ENCODE peak calls at places on chromosomes 16 and 17, in nine cellular contexts. W, C, S, A, D, Z, O, R and N are unnamed samples.
A peak's percentile ranks its signal among the peaks of the same experiment; 100 is the strongest.

GRCh38 chr17:39928868-39929651 is 1.5 kb downstream of the LRRC3C start:
- DNase-seq in W (no peak), C (no peak), S (no peak), A (peak; percentile 86), D (no peak), Z (peak; percentile 92), O (peak; percentile 84), R (no peak), N (peak; percentile 66)

GRCh38 chr17:18033442-18034099 is 5.4 kb downstream of the ATPAF2 start:
- DNase-seq in W (peak; percentile 28), C (peak; percentile 80), S (no peak), A (peak; percentile 88), D (peak; percentile 25), Z (peak; percentile 82), O (peak; percentile 85), R (peak; percentile 40), N (peak; percentile 69)

GRCh38 chr16:19885456-19886060 is 910 bp upstream of the GPRC5B start:
- DNase-seq in W (no peak), C (no peak), S (no peak), A (no peak), D (no peak), Z (no peak), O (no peak), R (peak; percentile 66), N (no peak)

GRCh38 chr17:28950017-28950751 is 1.1 kb downstream of the PHF12 start:
- DNase-seq in W (peak; percentile 62), C (peak; percentile 59), S (peak; percentile 66), A (no peak), D (peak; percentile 46), Z (peak; percentile 31), O (no peak), R (peak; percentile 74), N (no peak)

GRCh38 chr16:52586159-52586558 is 39.2 kb upstream of the TOX3 start:
- DNase-seq in W (no peak), C (no peak), S (no peak), A (no peak), D (no peak), Z (no peak), O (no peak), R (no peak), N (no peak)

GRCh38 chr16:71792176-71792575 is 16.5 kb downstream of the AP1G1 start:
- DNase-seq in W (no peak), C (no peak), S (no peak), A (no peak), D (no peak), Z (no peak), O (no peak), R (no peak), N (no peak)

GRCh38 chr16:27264151-27264550 is 4.4 kb downstream of the NSMCE1 start:
- DNase-seq in W (no peak), C (no peak), S (no peak), A (peak; percentile 95), D (no peak), Z (peak; percentile 70), O (no peak), R (no peak), N (no peak)

GRCh38 chr17:73613947-73614655 is 30.1 kb downstream of the SDK2 start:
- DNase-seq in W (no peak), C (peak; percentile 89), S (no peak), A (peak; percentile 85), D (peak; percentile 35), Z (no peak), O (no peak), R (no peak), N (no peak)

GRCh38 chr17:57980522-57980921 is 7.5 kb downstream of the VEZF1 start:
- DNase-seq in W (no peak), C (no peak), S (no peak), A (no peak), D (no peak), Z (no peak), O (no peak), R (no peak), N (no peak)

GRCh38 chr17:15109608-15110007 is 155.5 kb downstream of the PMP22 start:
- DNase-seq in W (no peak), C (no peak), S (peak; percentile 19), A (no peak), D (no peak), Z (no peak), O (no peak), R (no peak), N (no peak)

GRCh38 chr16:79687249-79687768 is 86.8 kb upstream of the MAF start:
- DNase-seq in W (no peak), C (no peak), S (no peak), A (no peak), D (no peak), Z (no peak), O (no peak), R (no peak), N (no peak)

GRCh38 chr17:77526728-77527355 is 386.1 kb downstream of the SEC14L1 start:
- DNase-seq in W (no peak), C (no peak), S (no peak), A (no peak), D (no peak), Z (no peak), O (no peak), R (no peak), N (no peak)

GRCh38 chr17:27603870-27604794 is 26.9 kb upstream of the LGALS9 start:
- DNase-seq in W (no peak), C (no peak), S (no peak), A (no peak), D (no peak), Z (no peak), O (no peak), R (no peak), N (no peak)

GRCh38 chr17:27601975-27602302 is 29.0 kb upstream of the LGALS9 start:
- DNase-seq in W (no peak), C (no peak), S (no peak), A (no peak), D (no peak), Z (no peak), O (no peak), R (no peak), N (no peak)

GRCh38 chr17:27602721-27603445 is 28.1 kb upstream of the LGALS9 start:
- DNase-seq in W (peak; percentile 74), C (peak; percentile 87), S (peak; percentile 92), A (peak; percentile 74), D (peak; percentile 86), Z (peak; percentile 58), O (peak; percentile 65), R (peak; percentile 79), N (peak; percentile 19)

GRCh38 chr17:27605409-27605808 is 25.6 kb upstream of the LGALS9 start:
- DNase-seq in W (no peak), C (no peak), S (no peak), A (no peak), D (no peak), Z (no peak), O (no peak), R (no peak), N (no peak)

DNA sequence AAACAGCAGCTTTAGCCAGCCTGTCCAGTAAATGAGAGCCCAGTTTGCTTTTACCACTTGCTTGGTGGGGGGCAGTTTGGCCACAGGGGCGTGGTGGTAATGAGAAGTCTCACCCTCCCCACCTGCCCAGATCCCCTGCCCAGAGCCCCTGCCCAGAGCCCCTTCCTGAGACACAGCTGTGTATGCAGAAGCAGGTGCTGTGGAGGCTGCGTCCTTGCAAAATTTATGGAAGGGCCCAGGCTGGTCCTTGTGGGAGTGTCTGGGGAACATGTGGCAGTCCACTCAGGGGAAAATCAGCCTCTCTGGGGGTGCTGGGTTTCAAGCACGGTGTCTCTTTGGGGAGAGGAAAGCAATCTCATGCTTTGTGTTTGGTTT is 27.6 kb upstream of the LGALS9 start:
- DNase-seq in W (no peak), C (no peak), S (no peak), A (no peak), D (no peak), Z (no peak), O (no peak), R (no peak), N (no peak)
- TF ChIP-seq CTCF in W (peak; percentile 5), C (no peak), S (no peak), A (no peak), D (no peak), Z (peak; percentile 43), O (no peak), R (no peak), N (no peak)

GRCh38 chr16:3781421-3781820 is 64.1 kb upstream of the TRAP1 start:
- DNase-seq in W (no peak), C (no peak), S (no peak), A (peak; percentile 34), D (no peak), Z (no peak), O (no peak), R (no peak), N (no peak)
- TF ChIP-seq CTCF in W (no peak), C (no peak), S (no peak), A (no peak), D (no peak), Z (no peak), O (no peak), R (no peak), N (no peak)

DNA sequence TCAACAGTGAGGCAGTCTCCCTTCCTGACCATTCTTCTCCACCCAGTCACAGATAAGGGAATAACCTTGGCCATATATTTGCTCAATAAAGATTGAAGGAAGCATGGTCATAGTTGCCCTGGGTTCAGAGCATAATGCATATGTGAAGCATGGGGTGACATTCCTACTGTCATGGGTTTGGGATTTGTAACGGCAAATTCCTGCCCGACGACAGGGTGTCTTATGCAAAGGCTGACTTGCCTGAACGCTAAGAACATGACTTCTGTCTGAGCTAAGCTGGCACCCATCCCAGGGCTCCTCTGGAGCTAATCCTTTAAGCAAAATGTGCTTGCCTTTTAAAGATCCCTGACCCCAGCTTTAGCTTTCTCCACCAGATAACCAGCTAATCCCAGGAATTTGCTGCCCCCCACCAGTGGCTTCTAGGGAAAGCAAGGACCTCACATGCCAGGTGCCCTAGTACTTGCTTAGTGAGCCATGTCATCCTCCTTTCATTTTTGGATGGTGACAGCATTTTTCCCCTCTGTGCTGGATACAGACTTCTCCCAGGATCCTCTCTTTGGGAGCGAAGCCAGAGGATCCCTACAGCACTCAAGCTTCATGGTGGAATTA is 11.7 kb downstream of the SLC7A6OS start:
- DNase-seq in W (no peak), C (no peak), S (no peak), A (peak; percentile 96), D (no peak), Z (peak; percentile 80), O (no peak), R (peak; percentile 32), N (peak; percentile 46)
- TF ChIP-seq CTCF in W (no peak), C (no peak), S (no peak), A (no peak), D (no peak), Z (no peak), O (no peak), R (no peak), N (no peak)

DNA sequence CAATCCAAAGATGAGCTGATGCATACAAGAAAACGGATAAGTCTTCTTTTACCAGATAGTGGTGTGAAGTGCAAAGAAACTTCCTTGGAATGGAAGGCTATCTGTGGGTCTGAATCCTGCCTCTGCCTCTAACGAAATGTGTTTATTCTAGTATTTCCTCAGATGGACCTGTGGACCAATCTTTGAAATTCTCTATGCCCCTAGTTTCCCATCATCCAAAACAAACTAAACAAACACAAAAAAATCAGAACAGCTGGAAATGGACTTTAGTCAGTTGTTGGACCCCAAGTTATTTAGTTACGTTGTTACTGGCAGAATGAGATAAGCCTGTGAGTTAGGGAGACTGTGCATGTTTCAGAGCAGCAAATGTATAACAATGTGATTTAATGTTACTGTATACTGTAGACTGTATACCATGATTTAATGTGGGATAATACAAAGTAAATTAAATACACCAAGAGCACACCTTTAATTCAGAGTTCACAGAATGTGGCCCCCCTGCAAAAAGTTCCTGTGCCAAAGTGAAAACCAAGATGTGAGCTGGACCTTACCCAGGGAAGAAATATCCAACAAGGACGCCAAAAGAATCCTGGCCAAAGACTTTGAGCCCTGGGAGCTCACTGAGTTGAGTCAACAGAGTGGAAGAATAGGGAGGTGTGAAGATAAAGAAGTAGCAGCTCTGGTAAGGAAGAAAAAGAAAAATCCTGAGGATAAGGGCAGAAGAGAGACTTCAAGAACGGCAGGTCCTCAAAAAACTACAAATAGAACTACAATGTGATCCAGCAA is 255.2 kb downstream of the CNTNAP4 start:
- DNase-seq in W (no peak), C (no peak), S (no peak), A (no peak), D (no peak), Z (no peak), O (no peak), R (no peak), N (no peak)
- TF ChIP-seq CTCF in W (no peak), C (no peak), S (no peak), A (no peak), D (no peak), Z (no peak), O (no peak), R (no peak), N (no peak)